ENCODE peak calls at places on chromosomes 4 and X, in eight cellular contexts. One of them, this sample, is unnamed.

GRCh38 chr4:136934601-136935000 is 597.7 kb downstream of the PCDH18 start:
- DNase-seq in testis: no peak
- DNase-seq in NB4: no peak
- DNase-seq in Peyer's patch: no peak
- DNase-seq in IMR-90: no peak
- DNase-seq in right lobe of liver: no peak
- DNase-seq in heart left ventricle: no peak
- DNase-seq in GM12892: no peak
- DNase-seq in this sample: no peak

GRCh38 chr4:67580577-67580976 is 22.1 kb downstream of the STAP1 start:
- DNase-seq in testis: no peak
- DNase-seq in NB4: no peak
- DNase-seq in Peyer's patch: no peak
- DNase-seq in IMR-90: no peak
- DNase-seq in right lobe of liver: no peak
- DNase-seq in heart left ventricle: no peak
- DNase-seq in GM12892: no peak
- DNase-seq in this sample: no peak

GRCh38 chr4:168585168-168586091 is 88.6 kb downstream of the PALLD start:
- DNase-seq in testis: peak; percentile 86
- DNase-seq in NB4: peak; percentile 54
- DNase-seq in Peyer's patch: peak; percentile 31
- DNase-seq in IMR-90: peak; percentile 82
- DNase-seq in right lobe of liver: peak; percentile 73
- DNase-seq in heart left ventricle: peak; percentile 88
- DNase-seq in GM12892: peak; percentile 10
- DNase-seq in this sample: peak; percentile 47

GRCh38 chr4:118969359-118969758 is 80.7 kb downstream of the SYNPO2 start:
- DNase-seq in testis: peak; percentile 79
- DNase-seq in NB4: peak; percentile 70
- DNase-seq in Peyer's patch: no peak
- DNase-seq in IMR-90: peak; percentile 82
- DNase-seq in right lobe of liver: peak; percentile 54
- DNase-seq in heart left ventricle: peak; percentile 59
- DNase-seq in GM12892: no peak
- DNase-seq in this sample: peak; percentile 3

GRCh38 chr4:16883816-16884215 is 14.6 kb downstream of the LDB2 start:
- DNase-seq in testis: no peak
- DNase-seq in NB4: no peak
- DNase-seq in Peyer's patch: no peak
- DNase-seq in IMR-90: no peak
- DNase-seq in right lobe of liver: no peak
- DNase-seq in heart left ventricle: no peak
- DNase-seq in GM12892: no peak
- DNase-seq in this sample: no peak

GRCh38 chr4:37562592-37562991 is 123.6 kb downstream of the RELL1 start:
- DNase-seq in testis: no peak
- DNase-seq in NB4: no peak
- DNase-seq in Peyer's patch: no peak
- DNase-seq in IMR-90: peak; percentile 33
- DNase-seq in right lobe of liver: no peak
- DNase-seq in heart left ventricle: no peak
- DNase-seq in GM12892: no peak
- DNase-seq in this sample: no peak

GRCh38 chr4:102438396-102438795 is 62.8 kb upstream of the NFKB1 start:
- DNase-seq in testis: no peak
- DNase-seq in NB4: no peak
- DNase-seq in Peyer's patch: no peak
- DNase-seq in IMR-90: peak; percentile 10
- DNase-seq in right lobe of liver: no peak
- DNase-seq in heart left ventricle: no peak
- DNase-seq in GM12892: no peak
- DNase-seq in this sample: no peak

GRCh38 chr4:113114884-113115283 is 65.4 kb downstream of the ANK2 start:
- DNase-seq in testis: no peak
- DNase-seq in NB4: no peak
- DNase-seq in Peyer's patch: no peak
- DNase-seq in IMR-90: no peak
- DNase-seq in right lobe of liver: no peak
- DNase-seq in heart left ventricle: no peak
- DNase-seq in GM12892: no peak
- DNase-seq in this sample: no peak

GRCh38 chrX:96372313-96373046 is 312.2 kb upstream of the DIAPH2 start:
- DNase-seq in testis: peak; percentile 16
- DNase-seq in NB4: peak; percentile 67
- DNase-seq in Peyer's patch: no peak
- DNase-seq in IMR-90: peak; percentile 70
- DNase-seq in right lobe of liver: no peak
- DNase-seq in heart left ventricle: no peak
- DNase-seq in GM12892: no peak
- DNase-seq in this sample: peak; percentile 0

GRCh38 chrX:147884958-147885357 is 26.8 kb upstream of the FMR1 start:
- DNase-seq in testis: no peak
- DNase-seq in NB4: peak; percentile 8
- DNase-seq in Peyer's patch: no peak
- DNase-seq in IMR-90: no peak
- DNase-seq in right lobe of liver: peak; percentile 50
- DNase-seq in heart left ventricle: no peak
- DNase-seq in GM12892: no peak
- DNase-seq in this sample: no peak

GRCh38 chrX:67545772-67546495 is 2.1 kb downstream of the AR start:
- DNase-seq in testis: no peak
- DNase-seq in NB4: peak; percentile 1
- DNase-seq in Peyer's patch: no peak
- DNase-seq in IMR-90: no peak
- DNase-seq in right lobe of liver: no peak
- DNase-seq in heart left ventricle: peak; percentile 37
- DNase-seq in GM12892: no peak
- DNase-seq in this sample: no peak

GRCh38 chr4:38078590-38079381 is 118.6 kb downstream of the PTTG2 start:
- DNase-seq in testis: no peak
- DNase-seq in NB4: peak; percentile 69
- DNase-seq in Peyer's patch: no peak
- DNase-seq in IMR-90: peak; percentile 94
- DNase-seq in right lobe of liver: no peak
- DNase-seq in heart left ventricle: no peak
- DNase-seq in GM12892: no peak
- DNase-seq in this sample: no peak

GRCh38 chrX:66760648-66761047 is 121.8 kb upstream of the EDA2R start:
- DNase-seq in testis: no peak
- DNase-seq in NB4: peak; percentile 21
- DNase-seq in Peyer's patch: no peak
- DNase-seq in IMR-90: no peak
- DNase-seq in right lobe of liver: no peak
- DNase-seq in heart left ventricle: no peak
- DNase-seq in GM12892: no peak
- DNase-seq in this sample: no peak

GRCh38 chr4:74970577-74970976 is 37.7 kb downstream of the PARM1 start:
- DNase-seq in testis: no peak
- DNase-seq in NB4: no peak
- DNase-seq in Peyer's patch: no peak
- DNase-seq in IMR-90: no peak
- DNase-seq in right lobe of liver: no peak
- DNase-seq in heart left ventricle: no peak
- DNase-seq in GM12892: no peak
- DNase-seq in this sample: no peak

GRCh38 chr4:169330811-169331210 is 60.1 kb upstream of the SH3RF1 start:
- DNase-seq in testis: no peak
- DNase-seq in NB4: no peak
- DNase-seq in Peyer's patch: no peak
- DNase-seq in IMR-90: no peak
- DNase-seq in right lobe of liver: no peak
- DNase-seq in heart left ventricle: no peak
- DNase-seq in GM12892: no peak
- DNase-seq in this sample: no peak

GRCh38 chr4:102694791-102695190 is 66.0 kb downstream of the MANBA start:
- DNase-seq in testis: no peak
- DNase-seq in NB4: no peak
- DNase-seq in Peyer's patch: no peak
- DNase-seq in IMR-90: peak; percentile 23
- DNase-seq in right lobe of liver: no peak
- DNase-seq in heart left ventricle: no peak
- DNase-seq in GM12892: no peak
- DNase-seq in this sample: no peak

GRCh38 chrX:30141966-30142365 is 73.4 kb upstream of the MAGEB2 start:
- DNase-seq in testis: peak; percentile 25
- DNase-seq in NB4: peak; percentile 57
- DNase-seq in Peyer's patch: no peak
- DNase-seq in IMR-90: peak; percentile 59
- DNase-seq in right lobe of liver: no peak
- DNase-seq in heart left ventricle: no peak
- DNase-seq in GM12892: no peak
- DNase-seq in this sample: peak; percentile 34

GRCh38 chr4:183411291-183411861 is 33.1 kb upstream of the CDKN2AIP start:
- DNase-seq in testis: no peak
- DNase-seq in NB4: no peak
- DNase-seq in Peyer's patch: no peak
- DNase-seq in IMR-90: peak; percentile 67
- DNase-seq in right lobe of liver: no peak
- DNase-seq in heart left ventricle: no peak
- DNase-seq in GM12892: no peak
- DNase-seq in this sample: no peak

GRCh38 chrX:111376897-111377601 is 34.9 kb downstream of the DCX start:
- DNase-seq in testis: no peak
- DNase-seq in NB4: no peak
- DNase-seq in Peyer's patch: no peak
- DNase-seq in IMR-90: no peak
- DNase-seq in right lobe of liver: no peak
- DNase-seq in heart left ventricle: no peak
- DNase-seq in GM12892: no peak
- DNase-seq in this sample: no peak

GRCh38 chrX:97389761-97390192 is 506.1 kb downstream of the RPA4 start:
- DNase-seq in testis: no peak
- DNase-seq in NB4: peak; percentile 13
- DNase-seq in Peyer's patch: no peak
- DNase-seq in IMR-90: peak; percentile 84
- DNase-seq in right lobe of liver: no peak
- DNase-seq in heart left ventricle: no peak
- DNase-seq in GM12892: no peak
- DNase-seq in this sample: no peak

GRCh38 chr4:41133619-41134018 is 80.7 kb downstream of the APBB2 start:
- DNase-seq in testis: no peak
- DNase-seq in NB4: no peak
- DNase-seq in Peyer's patch: no peak
- DNase-seq in IMR-90: no peak
- DNase-seq in right lobe of liver: no peak
- DNase-seq in heart left ventricle: no peak
- DNase-seq in GM12892: no peak
- DNase-seq in this sample: no peak

GRCh38 chrX:35166023-35166422 is 223.4 kb downstream of the FAM47B start:
- DNase-seq in testis: no peak
- DNase-seq in NB4: no peak
- DNase-seq in Peyer's patch: no peak
- DNase-seq in IMR-90: no peak
- DNase-seq in right lobe of liver: no peak
- DNase-seq in heart left ventricle: no peak
- DNase-seq in GM12892: no peak
- DNase-seq in this sample: no peak

GRCh38 chr4:169618986-169619385 is 1.4 kb upstream of the CLCN3 start:
- DNase-seq in testis: no peak
- DNase-seq in NB4: no peak
- DNase-seq in Peyer's patch: no peak
- DNase-seq in IMR-90: no peak
- DNase-seq in right lobe of liver: no peak
- DNase-seq in heart left ventricle: no peak
- DNase-seq in GM12892: no peak
- DNase-seq in this sample: no peak

GRCh38 chrX:31590581-31591113 is 518.8 kb upstream of the FTHL17 start:
- DNase-seq in testis: no peak
- DNase-seq in NB4: no peak
- DNase-seq in Peyer's patch: no peak
- DNase-seq in IMR-90: peak; percentile 72
- DNase-seq in right lobe of liver: no peak
- DNase-seq in heart left ventricle: no peak
- DNase-seq in GM12892: no peak
- DNase-seq in this sample: no peak

GRCh38 chrX:11725631-11726442 is 32.2 kb upstream of the MSL3 start:
- DNase-seq in testis: no peak
- DNase-seq in NB4: no peak
- DNase-seq in Peyer's patch: no peak
- DNase-seq in IMR-90: no peak
- DNase-seq in right lobe of liver: no peak
- DNase-seq in heart left ventricle: no peak
- DNase-seq in GM12892: no peak
- DNase-seq in this sample: no peak

GRCh38 chrX:318739-319578 is at the start of gene GTPBP6:
- DNase-seq in testis: peak; percentile 100
- DNase-seq in NB4: peak; percentile 97
- DNase-seq in Peyer's patch: peak; percentile 99
- DNase-seq in IMR-90: peak; percentile 100
- DNase-seq in right lobe of liver: peak; percentile 100
- DNase-seq in heart left ventricle: peak; percentile 100
- DNase-seq in GM12892: peak; percentile 91
- DNase-seq in this sample: no peak
- TF ChIP-seq POLR2A in testis: peak; percentile 6
- TF ChIP-seq POLR2A in NB4: peak; percentile 52
- TF ChIP-seq POLR2A in Peyer's patch: peak; percentile 78
- TF ChIP-seq POLR2A in IMR-90: peak; percentile 79
- TF ChIP-seq POLR2A in right lobe of liver: peak; percentile 74
- TF ChIP-seq POLR2A in heart left ventricle: peak; percentile 94
- TF ChIP-seq POLR2A in GM12892: peak; percentile 84
- TF ChIP-seq POLR2A in this sample: peak; percentile 82

GRCh38 chr4:189940178-189941004 is at the start of gene FRG1:
- DNase-seq in testis: peak; percentile 94
- DNase-seq in NB4: peak; percentile 94
- DNase-seq in Peyer's patch: peak; percentile 85
- DNase-seq in IMR-90: peak; percentile 93
- DNase-seq in right lobe of liver: peak; percentile 97
- DNase-seq in heart left ventricle: peak; percentile 96
- DNase-seq in GM12892: peak; percentile 68
- DNase-seq in this sample: no peak
- TF ChIP-seq POLR2A in testis: no peak
- TF ChIP-seq POLR2A in NB4: peak; percentile 28
- TF ChIP-seq POLR2A in Peyer's patch: peak; percentile 46
- TF ChIP-seq POLR2A in IMR-90: peak; percentile 75
- TF ChIP-seq POLR2A in right lobe of liver: peak; percentile 61
- TF ChIP-seq POLR2A in heart left ventricle: peak; percentile 55
- TF ChIP-seq POLR2A in GM12892: peak; percentile 93
- TF ChIP-seq POLR2A in this sample: peak; percentile 91

GRCh38 chr4:109472343-109472761 is 38.7 kb downstream of the SEC24B start:
- DNase-seq in testis: no peak
- DNase-seq in NB4: peak; percentile 51
- DNase-seq in Peyer's patch: no peak
- DNase-seq in IMR-90: peak; percentile 84
- DNase-seq in right lobe of liver: no peak
- DNase-seq in heart left ventricle: no peak
- DNase-seq in GM12892: no peak
- DNase-seq in this sample: no peak
- TF ChIP-seq POLR2A in testis: no peak
- TF ChIP-seq POLR2A in NB4: no peak
- TF ChIP-seq POLR2A in Peyer's patch: no peak
- TF ChIP-seq POLR2A in IMR-90: no peak
- TF ChIP-seq POLR2A in right lobe of liver: no peak
- TF ChIP-seq POLR2A in heart left ventricle: no peak
- TF ChIP-seq POLR2A in GM12892: no peak
- TF ChIP-seq POLR2A in this sample: no peak

DNA sequence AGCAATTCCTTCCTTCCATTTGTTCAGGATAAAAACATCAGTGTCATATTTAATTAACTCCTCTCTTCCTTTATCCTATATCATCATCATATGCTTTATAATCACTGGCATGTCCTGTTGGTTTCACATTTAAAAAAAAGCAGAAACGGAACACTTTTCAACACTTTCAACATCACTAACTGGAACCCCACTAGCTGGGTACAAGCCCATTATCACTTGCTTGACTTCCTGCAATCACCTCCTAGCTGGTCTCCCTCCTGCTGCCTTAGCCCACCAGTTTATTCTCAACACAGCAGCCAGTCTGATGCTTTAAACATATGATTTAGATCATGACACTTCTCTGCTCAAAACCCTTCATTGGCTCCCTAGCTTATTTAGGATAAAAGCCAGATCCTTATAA is 116.4 kb upstream of the LSM6 start:
- DNase-seq in testis: no peak
- DNase-seq in NB4: peak; percentile 5
- DNase-seq in Peyer's patch: no peak
- DNase-seq in IMR-90: no peak
- DNase-seq in right lobe of liver: no peak
- DNase-seq in heart left ventricle: no peak
- DNase-seq in GM12892: no peak
- DNase-seq in this sample: no peak
- TF ChIP-seq POLR2A in testis: no peak
- TF ChIP-seq POLR2A in NB4: no peak
- TF ChIP-seq POLR2A in Peyer's patch: no peak
- TF ChIP-seq POLR2A in IMR-90: no peak
- TF ChIP-seq POLR2A in right lobe of liver: no peak
- TF ChIP-seq POLR2A in heart left ventricle: no peak
- TF ChIP-seq POLR2A in GM12892: no peak
- TF ChIP-seq POLR2A in this sample: no peak

This sample was measured in erythroblast.